ENCODE peak calls at places on chromosome 16, in four cellular contexts. S is naive thymus-derived CD4-positive, alpha-beta T cell; C is pancreas; R is right cardiac atrium. E is an unnamed sample.

GRCh38 chr16:27066655-27067054 is at the start of gene C16orf82:
- ATAC-seq in C (no peak), S (no peak), R (no peak), E (no peak)

GRCh38 chr16:80356365-80356764 is 184.4 kb upstream of the DYNLRB2 start:
- ATAC-seq in C (no peak), S (no peak), R (no peak), E (no peak)

GRCh38 chr16:57388359-57389086 is 16.0 kb upstream of the CCL17 start:
- ATAC-seq in S (peak), C (peak), R (no peak), E (peak)

GRCh38 chr16:85134076-85134793 is 22.0 kb upstream of the CIBAR2 start:
- ATAC-seq in C (no peak), R (no peak), S (no peak), E (no peak)

GRCh38 chr16:4523686-4524085 is 14.9 kb downstream of the CDIP1 start:
- ATAC-seq in S (no peak), R (no peak), C (no peak), E (no peak)

GRCh38 chr16:6066601-6067000 is 969.0 kb upstream of the EEF2KMT start:
- ATAC-seq in C (no peak), S (no peak), R (no peak), E (no peak)

GRCh38 chr16:66889622-66890021 is 9.3 kb downstream of the PDP2 start:
- ATAC-seq in C (no peak), R (no peak), S (no peak), E (no peak)

GRCh38 chr16:31023252-31023602 is 10.1 kb upstream of the STX4 start:
- ATAC-seq in R (no peak), C (no peak), S (no peak), E (no peak)

GRCh38 chr16:14151256-14152030 is 80.3 kb downstream of the MRTFB start:
- ATAC-seq in R (peak), S (no peak), C (no peak), E (no peak)

GRCh38 chr16:84789431-84789830 is 30.4 kb upstream of the CRISPLD2 start:
- ATAC-seq in S (no peak), C (no peak), R (no peak), E (no peak)

GRCh38 chr16:8929086-8929748 is 34.5 kb downstream of the USP7 start:
- ATAC-seq in R (no peak), C (no peak), S (no peak), E (peak)

GRCh38 chr16:13093676-13094075 is 192.3 kb downstream of the SHISA9 start:
- ATAC-seq in C (no peak), S (no peak), R (no peak), E (no peak)

GRCh38 chr16:68227183-68227793 is 8.6 kb downstream of the ESRP2 start:
- ATAC-seq in R (no peak), S (no peak), C (no peak), E (peak)

GRCh38 chr16:78503501-78504110 is 404.2 kb downstream of the WWOX start:
- ATAC-seq in S (no peak), R (no peak), C (peak), E (no peak)

GRCh38 chr16:84519855-84520254 is 15.4 kb upstream of the MEAK7 start:
- ATAC-seq in S (no peak), C (no peak), R (no peak), E (no peak)

GRCh38 chr16:78961464-78961863 is 639.1 kb downstream of the MAF start:
- ATAC-seq in R (no peak), C (no peak), S (no peak), E (peak)

GRCh38 chr16:67942200-67942509 is 1.8 kb downstream of the LCAT start:
- ATAC-seq in S (peak), R (no peak), C (peak), E (peak)

GRCh38 chr16:1877804-1878203 is 5.8 kb upstream of the MEIOB start:
- ATAC-seq in S (no peak), R (no peak), C (no peak), E (no peak)

GRCh38 chr16:65038125-65038524 is 83.7 kb downstream of the CDH11 start:
- ATAC-seq in R (no peak), C (no peak), S (no peak), E (no peak)

GRCh38 chr16:82585675-82586074 is 41.1 kb upstream of the CDH13 start:
- ATAC-seq in S (no peak), R (no peak), C (no peak), E (no peak)